ENCODE peak calls at places on chromosomes 11 and 22, in six cellular contexts. J is colonic mucosa; A is stimulated activated naive CD4-positive, alpha-beta T cell; Z is fibroblast of pulmonary artery; X is naive thymus-derived CD8-positive, alpha-beta T cell; K is LoVo. U is an unnamed sample.

GRCh38 chr11:99505319-99505718 is 484.6 kb downstream of the CNTN5 start:
- DNase-seq in X (no peak), Z (peak; percentile 83), J (no peak), A (no peak), K (no peak), U (no peak)

GRCh38 chr11:87477321-87477720 is 439.6 kb downstream of the TMEM135 start:
- DNase-seq in J (no peak), X (no peak), A (no peak), Z (no peak), K (no peak), U (no peak)

GRCh38 chr11:21485426-21485825 is 707.5 kb upstream of the ANO5 start:
- DNase-seq in Z (no peak), J (no peak), K (no peak), X (no peak), A (no peak), U (no peak)

GRCh38 chr11:66845876-66846212 is 2.6 kb downstream of the RCE1 start:
- DNase-seq in A (no peak), Z (no peak), K (no peak), X (peak; percentile 42), J (no peak), U (no peak)

GRCh38 chr11:129189646-129190045 is 2.5 kb downstream of the ARHGAP32 start:
- DNase-seq in Z (no peak), J (peak; percentile 34), K (peak; percentile 50), A (no peak), X (no peak), U (no peak)

GRCh38 chr11:75717608-75718403 is at the start of gene MOGAT2:
- DNase-seq in J (peak; percentile 87), K (no peak), A (no peak), Z (no peak), X (no peak), U (no peak)

GRCh38 chr11:85627332-85627997 is at the start of gene DLG2:
- DNase-seq in A (no peak), Z (peak; percentile 39), X (no peak), K (no peak), J (peak; percentile 39), U (peak; percentile 19)

GRCh38 chr11:130631119-130631518 is 182.7 kb downstream of the ADAMTS15 start:
- DNase-seq in Z (peak; percentile 78), X (no peak), J (no peak), A (no peak), K (peak; percentile 61), U (no peak)

GRCh38 chr11:15412054-15412453 is 297.3 kb downstream of the INSC start:
- DNase-seq in X (no peak), J (no peak), A (no peak), Z (no peak), K (no peak), U (no peak)

GRCh38 chr11:96052921-96053631 is 129.2 kb upstream of the MTMR2 start:
- DNase-seq in J (no peak), A (no peak), X (no peak), K (no peak), Z (peak; percentile 50), U (no peak)

GRCh38 chr11:36311926-36312592 is 16.0 kb downstream of the PRR5L start:
- DNase-seq in Z (no peak), A (no peak), J (no peak), X (no peak), K (peak; percentile 33), U (no peak)

GRCh38 chr11:12130180-12130980 is 20.0 kb downstream of the MICAL2 start:
- DNase-seq in K (no peak), X (no peak), J (peak; percentile 71), Z (no peak), A (no peak), U (no peak)

GRCh38 chr11:61709572-61709971 is 29.4 kb downstream of the DAGLA start:
- DNase-seq in X (no peak), Z (no peak), K (no peak), A (no peak), J (no peak), U (no peak)

GRCh38 chr22:30947163-30947820 is 21.3 kb downstream of the MORC2 start:
- DNase-seq in Z (no peak), J (no peak), K (no peak), A (no peak), X (no peak), U (peak; percentile 13)

GRCh38 chr11:22666700-22667439 is 459 bp downstream of the GAS2 start:
- DNase-seq in K (no peak), Z (peak; percentile 24), J (peak; percentile 21), A (no peak), X (no peak), U (peak; percentile 80)

GRCh38 chr22:35154937-35155387 is 89.0 kb downstream of the ISX start:
- DNase-seq in X (no peak), A (no peak), J (peak; percentile 67), K (peak; percentile 55), Z (peak; percentile 53), U (peak; percentile 86)

GRCh38 chr22:46045459-46046298 is 68.7 kb upstream of the WNT7B start:
- DNase-seq in A (no peak), X (no peak), K (no peak), Z (no peak), J (no peak), U (no peak)

GRCh38 chr22:38412435-38413084 is 42.4 kb downstream of the KCNJ4 start:
- DNase-seq in A (peak; percentile 19), X (no peak), K (peak; percentile 44), Z (no peak), J (peak; percentile 51), U (peak; percentile 5)

GRCh38 chr22:32423664-32424063 is 11.6 kb upstream of the RTCB start:
- DNase-seq in J (no peak), A (no peak), X (no peak), K (no peak), Z (no peak), U (no peak)

GRCh38 chr22:50146440-50147228 is 23.9 kb upstream of the PANX2 start:
- DNase-seq in A (no peak), J (peak; percentile 64), X (no peak), Z (peak; percentile 80), K (peak; percentile 33), U (peak; percentile 68)

GRCh38 chr11:128624269-128625170 is 37.2 kb upstream of the ETS1 start:
- DNase-seq in A (peak; percentile 50), Z (no peak), J (no peak), K (no peak), X (peak; percentile 86), U (no peak)

GRCh38 chr11:86676533-86677154 is 4.2 kb upstream of the ME3 start:
- DNase-seq in J (no peak), K (no peak), Z (peak; percentile 27), A (no peak), X (no peak), U (peak; percentile 32)

GRCh38 chr22:42519544-42520237 is at the start of gene RRP7A:
- DNase-seq in A (peak; percentile 76), X (peak; percentile 87), Z (peak; percentile 60), K (peak; percentile 78), J (peak; percentile 86), U (peak; percentile 95)

GRCh38 chr11:130819561-130819960 is 96.7 kb downstream of the SNX19 start:
- DNase-seq in K (no peak), J (no peak), A (no peak), X (no peak), Z (no peak), U (no peak)

GRCh38 chr22:50207383-50208031 is 6.7 kb downstream of the SELENOO start:
- DNase-seq in Z (no peak), K (no peak), X (no peak), J (no peak), A (no peak), U (no peak)

GRCh38 chr11:128963744-128964340 is 21.2 kb upstream of the TP53AIP1 start:
- DNase-seq in Z (no peak), A (no peak), K (no peak), J (no peak), X (no peak), U (peak; percentile 13)